ENCODE peak calls at places on chromosomes 16 and 17, in seven cellular contexts. B, Z, U, R, C, K and V are unnamed samples.
A peak's percentile ranks its signal among the peaks of the same experiment; 100 is the strongest.

GRCh38 chr17:35086164-35086563 is 22.7 kb upstream of the RFFL start:
- DNase-seq in B (no peak), Z (no peak), U (no peak), R (no peak), C (no peak), K (no peak), V (no peak)

GRCh38 chr17:32265192-32265895 is at the start of gene RHBDL3:
- DNase-seq in B (no peak), Z (no peak), U (no peak), R (no peak), C (peak; percentile 67), K (no peak), V (no peak)

GRCh38 chr16:67199808-67200198 is 872 bp downstream of the ELMO3 start:
- DNase-seq in B (no peak), Z (no peak), U (no peak), R (no peak), C (peak; percentile 61), K (no peak), V (no peak)

GRCh38 chr16:71201054-71201453 is 29.5 kb downstream of the HYDIN start:
- DNase-seq in B (no peak), Z (no peak), U (no peak), R (no peak), C (no peak), K (no peak), V (no peak)

GRCh38 chr17:49003557-49004511 is 6.6 kb downstream of the IGF2BP1 start:
- DNase-seq in B (no peak), Z (no peak), U (no peak), R (no peak), C (peak; percentile 79), K (no peak), V (no peak)

GRCh38 chr16:21994856-21995465 is 6.0 kb downstream of the PDZD9 start:
- DNase-seq in B (no peak), Z (no peak), U (no peak), R (no peak), C (no peak), K (no peak), V (no peak)

GRCh38 chr17:58120195-58120822 is 27.9 kb upstream of the OR4D1 start:
- DNase-seq in B (peak; percentile 44), Z (no peak), U (no peak), R (peak; percentile 66), C (peak; percentile 86), K (no peak), V (no peak)

GRCh38 chr16:29806096-29806579 is at the start of gene MAZ:
- DNase-seq in B (no peak), Z (peak; percentile 73), U (no peak), R (no peak), C (no peak), K (peak; percentile 94), V (peak; percentile 93)

GRCh38 chr16:2181952-2182351 is 14.5 kb downstream of the CASKIN1 start:
- DNase-seq in B (no peak), Z (no peak), U (no peak), R (no peak), C (no peak), K (no peak), V (no peak)

GRCh38 chr16:5377280-5377898 is 279.8 kb upstream of the EEF2KMT start:
- DNase-seq in B (no peak), Z (no peak), U (no peak), R (peak; percentile 32), C (no peak), K (no peak), V (no peak)

GRCh38 chr17:78039581-78039980 is 81.1 kb downstream of the TNRC6C start:
- DNase-seq in B (no peak), Z (no peak), U (no peak), R (no peak), C (no peak), K (no peak), V (no peak)

GRCh38 chr17:266701-267656 is 85.5 kb upstream of the DOC2B start:
- DNase-seq in B (no peak), Z (no peak), U (peak; percentile 68), R (no peak), C (peak; percentile 40), K (no peak), V (no peak)

GRCh38 chr17:8904201-8904600 is 36.7 kb upstream of the PIK3R6 start:
- DNase-seq in B (no peak), Z (no peak), U (no peak), R (no peak), C (no peak), K (no peak), V (no peak)

GRCh38 chr16:1770328-1771071 is 843 bp downstream of the NME3 start:
- DNase-seq in B (peak; percentile 31), Z (peak; percentile 55), U (no peak), R (peak; percentile 69), C (peak; percentile 55), K (no peak), V (no peak)

GRCh38 chr17:31740611-31741082 is 118.4 kb downstream of the COPRS start:
- DNase-seq in B (no peak), Z (no peak), U (no peak), R (no peak), C (no peak), K (no peak), V (no peak)

GRCh38 chr16:74607310-74607966 is 524 bp upstream of the GLG1 start:
- DNase-seq in B (no peak), Z (no peak), U (no peak), R (no peak), C (no peak), K (peak; percentile 60), V (no peak)

GRCh38 chr16:58685084-58685449 is 497 bp upstream of the SLC38A7 start:
- DNase-seq in B (no peak), Z (no peak), U (no peak), R (no peak), C (no peak), K (no peak), V (no peak)

GRCh38 chr16:23829454-23829853 is 6.3 kb upstream of the PRKCB start:
- DNase-seq in B (no peak), Z (no peak), U (no peak), R (no peak), C (no peak), K (no peak), V (no peak)

GRCh38 chr17:56262854-56263253 is 109.6 kb downstream of the ANKFN1 start:
- DNase-seq in B (no peak), Z (no peak), U (no peak), R (no peak), C (peak; percentile 33), K (no peak), V (no peak)

GRCh38 chr17:30933966-30934365 is 12.2 kb downstream of the ADAP2 start:
- DNase-seq in B (no peak), Z (no peak), U (no peak), R (no peak), C (no peak), K (no peak), V (no peak)

GRCh38 chr16:17070882-17071592 is 399.7 kb downstream of the XYLT1 start:
- DNase-seq in B (peak; percentile 48), Z (peak; percentile 59), U (no peak), R (peak; percentile 97), C (peak; percentile 57), K (peak; percentile 39), V (peak; percentile 65)

GRCh38 chr17:43753488-43754129 is 5.0 kb downstream of the SOST start:
- DNase-seq in B (no peak), Z (no peak), U (no peak), R (peak; percentile 37), C (no peak), K (no peak), V (no peak)

GRCh38 chr16:67294927-67295326 is 15.6 kb downstream of the PLEKHG4 start:
- DNase-seq in B (no peak), Z (no peak), U (no peak), R (no peak), C (no peak), K (peak; percentile 14), V (no peak)

GRCh38 chr17:614637-615546 is 99.7 kb downstream of the VPS53 start:
- DNase-seq in B (no peak), Z (no peak), U (no peak), R (no peak), C (no peak), K (no peak), V (no peak)

GRCh38 chr16:58339452-58339938 is 44.7 kb upstream of the PRSS54 start:
- DNase-seq in B (no peak), Z (no peak), U (no peak), R (no peak), C (peak; percentile 51), K (peak; percentile 15), V (no peak)

GRCh38 chr17:70871180-70871818 is 702.0 kb downstream of the KCNJ2 start:
- DNase-seq in B (no peak), Z (no peak), U (no peak), R (no peak), C (no peak), K (peak; percentile 82), V (no peak)

GRCh38 chr17:61457226-61457983 is 5.2 kb downstream of the TBX4 start:
- DNase-seq in B (no peak), Z (no peak), U (no peak), R (no peak), C (peak; percentile 77), K (no peak), V (no peak)

GRCh38 chr17:82566129-82566995 is 46.8 kb downstream of the FOXK2 start:
- DNase-seq in B (no peak), Z (no peak), U (no peak), R (no peak), C (no peak), K (no peak), V (no peak)